ENCODE peak calls at places on chromosomes 11 and 22, in four cellular contexts. O, U, I and Y are unnamed samples.

GRCh38 chr11:93444671-93445073 is 98.5 kb downstream of the SMCO4 start:
- DNase-seq in U (no peak), I (peak; percentile 68), O (no peak), Y (no peak)

GRCh38 chr22:20430641-20431519 is 6.7 kb downstream of the SCARF2 start:
- DNase-seq in U (no peak), O (no peak), I (no peak), Y (peak; percentile 70)

GRCh38 chr22:35637254-35637653 is 11.0 kb upstream of the APOL6 start:
- DNase-seq in O (no peak), U (no peak), I (no peak), Y (no peak)

GRCh38 chr22:29830585-29830984 is 7.5 kb downstream of the ASCC2 start:
- DNase-seq in I (no peak), O (no peak), U (no peak), Y (no peak)

GRCh38 chr11:61132646-61133045 is 28.6 kb downstream of the VPS37C start:
- DNase-seq in U (no peak), O (no peak), I (no peak), Y (no peak)

GRCh38 chr11:15835705-15836411 is 520.5 kb downstream of the SOX6 start:
- DNase-seq in I (no peak), O (no peak), U (no peak), Y (no peak)

GRCh38 chr11:13098067-13098466 is 89.0 kb downstream of the RASSF10 start:
- DNase-seq in U (no peak), O (no peak), I (no peak), Y (no peak)

GRCh38 chr11:113411536-113411935 is 24.0 kb downstream of the ANKK1 start:
- DNase-seq in I (no peak), O (no peak), U (no peak), Y (no peak)

GRCh38 chr11:5368502-5369043 is 15.0 kb upstream of the OR51M1 start:
- DNase-seq in I (no peak), U (no peak), O (no peak), Y (no peak)

GRCh38 chr22:49976439-49977175 is 16.0 kb downstream of the PIM3 start:
- DNase-seq in O (no peak), I (peak; percentile 46), U (peak; percentile 67), Y (no peak)

GRCh38 chr11:57131080-57131790 is 50.5 kb upstream of the LRRC55 start:
- DNase-seq in U (no peak), O (no peak), I (peak; percentile 68), Y (no peak)

GRCh38 chr11:35177370-35177769 is 38.4 kb downstream of the CD44 start:
- DNase-seq in O (no peak), U (no peak), I (no peak), Y (no peak)

GRCh38 chr11:105899776-105900175 is 122.3 kb downstream of the MSANTD4 start:
- DNase-seq in U (no peak), I (no peak), O (no peak), Y (no peak)

GRCh38 chr11:134273317-134273712 is 2.9 kb upstream of the GLB1L3 start:
- DNase-seq in U (no peak), I (no peak), O (no peak), Y (no peak)

GRCh38 chr22:19121631-19122142 is 525 bp downstream of the DGCR2 start:
- DNase-seq in U (no peak), I (peak; percentile 88), O (no peak), Y (peak; percentile 51)

GRCh38 chr11:33373636-33374035 is 116.5 kb downstream of the HIPK3 start:
- DNase-seq in O (no peak), U (no peak), I (no peak), Y (no peak)

GRCh38 chr11:74672956-74673895 is 58.0 kb downstream of the CHRDL2 start:
- DNase-seq in O (no peak), U (no peak), I (peak; percentile 65), Y (peak; percentile 44)

GRCh38 chr22:47884200-47884599 is 1121.8 kb downstream of the TBC1D22A start:
- DNase-seq in I (no peak), U (no peak), O (no peak), Y (no peak)

GRCh38 chr11:19597194-19597593 is 115.4 kb upstream of the NAV2 start:
- DNase-seq in U (no peak), O (no peak), I (no peak), Y (no peak)

GRCh38 chr11:76832365-76832764 is 28.4 kb upstream of the ACER3 start:
- DNase-seq in I (no peak), O (no peak), U (no peak), Y (no peak)

GRCh38 chr11:76834151-76834550 is 26.6 kb upstream of the ACER3 start:
- DNase-seq in I (no peak), U (no peak), O (no peak), Y (no peak)

GRCh38 chr11:76835030-76835429 is 25.7 kb upstream of the ACER3 start:
- DNase-seq in O (no peak), I (no peak), U (no peak), Y (no peak)

GRCh38 chr11:76831911-76832310 is 28.8 kb upstream of the ACER3 start:
- DNase-seq in O (no peak), U (no peak), I (no peak), Y (no peak)

DNA sequence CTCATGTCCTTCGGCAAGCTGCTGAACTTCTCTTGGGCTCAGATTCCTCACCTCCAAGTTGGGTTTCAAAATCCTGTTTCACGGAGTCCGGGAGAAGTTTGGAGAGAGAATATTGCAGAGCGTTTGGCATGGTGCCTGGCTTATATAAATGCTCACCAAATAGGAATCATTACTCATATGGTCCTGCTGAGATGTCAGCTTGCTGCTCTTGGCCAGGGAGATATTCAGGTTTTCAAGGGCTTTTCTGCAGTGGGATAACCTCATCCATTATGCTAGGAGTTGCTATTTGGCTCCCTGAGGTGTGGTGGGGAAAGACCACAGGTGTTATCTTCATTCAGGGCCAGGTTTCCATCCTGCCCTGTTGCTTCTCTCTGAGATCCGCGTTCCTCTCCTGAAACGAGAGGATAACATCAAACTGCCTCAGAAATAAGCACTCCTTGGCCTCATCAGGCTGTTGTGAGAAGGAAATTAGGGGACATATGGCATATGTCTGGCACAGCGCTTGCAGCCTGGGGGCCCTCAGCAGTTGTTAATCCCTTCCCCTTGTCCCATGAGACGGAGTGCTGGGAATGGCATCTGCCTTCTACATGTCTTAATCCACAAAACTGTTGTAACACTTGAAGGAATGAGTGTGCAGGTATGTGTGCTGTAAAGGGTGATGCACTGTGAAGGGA is 29.9 kb upstream of the ACER3 start:
- DNase-seq in I (no peak), O (no peak), U (no peak), Y (no peak)
- TF ChIP-seq POLR2AphosphoS5 in I (no peak), O (no peak), U (no peak), Y (no peak)

DNA sequence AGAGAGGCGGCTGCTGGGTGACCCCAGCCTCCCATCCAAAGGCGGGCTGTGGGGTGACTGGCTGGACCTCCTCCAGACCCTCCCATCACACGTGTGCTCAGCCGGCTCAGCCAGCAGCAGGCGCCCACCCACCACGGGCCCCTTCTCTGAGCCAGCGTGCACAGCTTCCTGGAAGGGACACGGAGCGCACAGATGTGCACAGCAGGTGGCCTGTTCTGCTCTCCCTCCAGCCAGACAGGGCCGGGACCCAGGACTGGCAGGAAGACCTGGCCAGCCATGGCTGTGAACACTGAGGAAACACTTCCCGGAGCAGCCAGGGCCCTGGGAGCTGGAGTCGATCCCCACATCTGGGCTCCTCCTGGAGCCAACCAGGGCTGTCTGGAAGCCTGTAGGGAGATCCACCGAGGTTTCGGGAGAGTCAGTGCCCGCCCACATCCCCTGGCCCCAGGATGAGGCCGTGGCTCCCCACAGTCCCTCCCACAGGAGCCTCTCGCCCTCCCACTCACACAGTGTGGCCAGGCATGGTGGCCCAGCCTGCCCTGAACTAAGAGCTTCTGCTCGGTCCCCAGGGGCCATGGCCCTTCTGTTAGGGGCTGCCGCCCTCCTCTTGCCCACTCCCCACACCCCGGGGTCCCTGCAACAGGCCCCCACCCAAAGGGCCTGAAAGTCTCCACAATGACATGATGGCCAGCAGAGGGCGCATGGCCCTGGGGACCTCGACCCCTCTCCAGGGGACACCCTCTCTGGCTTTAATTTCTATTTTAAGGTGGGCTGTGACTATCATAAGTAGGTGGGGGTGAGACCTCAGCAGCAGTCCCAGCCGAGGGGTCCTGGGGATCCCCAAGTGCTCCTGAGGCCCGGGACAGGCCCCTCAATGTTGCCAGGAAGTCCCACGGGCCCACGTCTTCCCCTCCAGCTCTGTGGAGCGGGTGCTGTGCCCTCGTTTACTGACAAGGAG is 90.6 kb upstream of the FGF3 start:
- DNase-seq in O (no peak), U (no peak), I (peak; percentile 47), Y (no peak)
- TF ChIP-seq SPI1 in O (no peak), U (no peak), I (no peak), Y (no peak)

GRCh38 chr11:119709638-119710346 is 19.2 kb downstream of the NECTIN1 start:
- DNase-seq in O (no peak), I (peak; percentile 18), U (no peak), Y (peak; percentile 67)
- TF ChIP-seq POLR2AphosphoS5 in O (no peak), I (no peak), U (no peak), Y (peak; percentile 69)

DNA sequence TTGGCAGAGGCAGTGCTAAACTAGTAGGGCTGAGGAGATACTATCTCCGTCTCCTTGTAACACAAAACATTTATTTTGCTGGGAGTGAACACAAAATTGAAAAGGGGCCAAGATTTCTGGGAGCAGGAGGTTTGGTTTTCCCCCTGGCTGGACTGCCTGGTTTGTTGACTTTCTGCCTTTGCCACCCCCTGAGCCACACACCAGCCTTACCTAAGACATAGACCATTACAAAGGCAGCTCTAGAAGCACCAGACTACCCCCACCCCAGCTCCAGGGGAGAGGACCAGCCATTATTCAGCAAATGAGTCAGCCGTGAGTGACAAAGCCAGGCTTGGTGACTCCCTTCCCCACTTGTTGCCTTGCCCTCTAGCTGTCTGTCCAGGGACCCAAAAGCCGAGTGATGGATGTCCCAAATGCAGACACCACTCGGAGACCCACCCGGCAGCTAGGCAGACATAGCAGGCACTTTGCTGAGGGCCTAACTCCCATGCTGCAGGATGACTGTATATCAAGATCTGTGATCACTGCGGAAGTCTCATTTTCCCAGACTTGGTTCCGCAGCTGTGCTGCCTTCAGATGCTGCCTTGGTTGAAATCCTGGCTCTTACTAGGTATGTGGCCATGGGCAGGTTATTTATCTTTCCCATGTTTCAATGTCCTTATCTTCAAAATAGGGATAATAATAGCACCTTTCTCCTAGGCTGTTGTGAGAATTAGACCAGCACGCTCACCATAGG is 17.7 kb upstream of the CDON start:
- DNase-seq in U (no peak), O (no peak), I (no peak), Y (no peak)
- TF ChIP-seq SPI1 in U (no peak), O (no peak), I (no peak), Y (no peak)

GRCh38 chr11:95066721-95067041 is at the start of gene SRSF8:
- DNase-seq in I (no peak), O (no peak), U (no peak), Y (no peak)
- TF ChIP-seq POLR2AphosphoS5 in I (no peak), O (no peak), U (no peak), Y (no peak)

DNA sequence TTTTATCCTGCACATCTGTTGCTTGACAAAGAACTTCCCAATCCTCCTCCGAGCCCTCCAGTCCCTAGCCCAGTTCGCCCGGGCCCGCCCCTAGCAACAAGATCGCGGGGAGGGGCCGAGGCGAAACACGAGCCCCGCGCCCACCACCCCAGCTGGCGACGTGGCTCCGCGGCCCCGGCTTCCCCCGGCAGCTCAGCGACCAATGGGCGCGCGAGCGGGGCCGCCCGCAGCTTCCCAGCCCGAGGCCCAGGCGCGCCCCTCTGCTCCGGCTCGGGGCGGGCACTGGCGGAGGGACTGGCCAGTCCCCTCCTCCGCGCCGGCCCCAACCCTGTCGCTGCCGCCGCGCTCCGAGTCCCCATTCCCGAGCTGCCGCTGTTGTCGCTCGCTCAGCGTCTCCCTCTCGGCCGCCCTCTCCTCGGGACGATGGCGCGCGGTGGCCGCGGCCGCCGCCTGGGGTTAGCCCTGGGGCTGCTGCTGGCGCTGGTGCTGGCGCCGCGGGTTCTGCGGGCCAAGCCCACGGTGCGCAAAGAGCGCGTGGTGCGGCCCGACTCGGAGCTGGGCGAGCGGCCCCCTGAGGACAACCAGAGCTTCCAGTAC is at the start of gene RCN1:
- DNase-seq in U (no peak), I (peak; percentile 17), O (peak; percentile 54), Y (peak; percentile 16)
- TF ChIP-seq SPI1 in U (no peak), I (no peak), O (no peak), Y (no peak)

GRCh38 chr11:85947431-85948272 is 92.5 kb downstream of the CCDC83 start:
- DNase-seq in O (no peak), U (no peak), I (no peak), Y (peak; percentile 31)
- TF ChIP-seq POLR2AphosphoS5 in O (no peak), U (no peak), I (no peak), Y (no peak)